ENCODE peak calls at places on chromosomes 5 and 9, in ten cellular contexts. Q is brain microvascular endothelial cell, J is IMR-90, B is AG04450, C is cardiac fibroblast, F is AG04449, V is SK-N-SH, K is upper lobe of right lung, W is fibroblast of lung, X is astrocyte of the cerebellum. E is an unnamed sample.

GRCh38 chr5:177429248-177430045 is 3.0 kb downstream of the GRK6 start:
- DNase-seq in Q (no peak), J (no peak), B (no peak), C (no peak), F (no peak), V (no peak), K (peak), W (no peak), X (no peak), E (no peak)

GRCh38 chr9:120742951-120743416 is 28.7 kb upstream of the MEGF9 start:
- DNase-seq in Q (no peak), J (peak), B (no peak), C (peak), F (no peak), V (peak), K (no peak), W (peak), X (no peak), E (no peak)

GRCh38 chr5:144087576-144087975 is 82.9 kb downstream of the YIPF5 start:
- DNase-seq in Q (no peak), J (no peak), B (no peak), C (no peak), F (no peak), V (no peak), K (no peak), W (no peak), X (no peak), E (no peak)

GRCh38 chr5:32852535-32852934 is 141.4 kb downstream of the NPR3 start:
- DNase-seq in Q (peak), J (peak), B (peak), C (peak), F (peak), V (no peak), K (no peak), W (peak), X (peak), E (peak)

GRCh38 chr5:31413030-31413812 is 118.7 kb downstream of the DROSHA start:
- DNase-seq in Q (no peak), J (no peak), B (no peak), C (no peak), F (no peak), V (no peak), K (no peak), W (no peak), X (no peak), E (no peak)

GRCh38 chr5:176178789-176179188 is 59.4 kb upstream of the SIMC1 start:
- DNase-seq in Q (no peak), J (no peak), B (no peak), C (no peak), F (no peak), V (no peak), K (no peak), W (no peak), X (no peak), E (no peak)

GRCh38 chr5:171845857-171846785 is 60.5 kb downstream of the SMIM23 start:
- DNase-seq in Q (peak), J (peak), B (no peak), C (peak), F (no peak), V (no peak), K (no peak), W (peak), X (no peak), E (no peak)

GRCh38 chr9:70256123-70256551 is 2.6 kb upstream of the SMC5 start:
- DNase-seq in Q (peak), J (peak), B (peak), C (peak), F (no peak), V (no peak), K (no peak), W (peak), X (peak), E (peak)

GRCh38 chr9:115672477-115673316 is 480.9 kb upstream of the PAPPA start:
- DNase-seq in Q (peak), J (peak), B (peak), C (peak), F (peak), V (no peak), K (no peak), W (peak), X (peak), E (peak)

GRCh38 chr9:125240649-125240999 is 519 bp downstream of the HSPA5 start:
- DNase-seq in Q (no peak), J (no peak), B (no peak), C (peak), F (no peak), V (no peak), K (no peak), W (peak), X (no peak), E (no peak)

GRCh38 chr9:126147620-126148522 is 178.8 kb upstream of the MVB12B start:
- DNase-seq in Q (no peak), J (no peak), B (no peak), C (no peak), F (no peak), V (peak), K (peak), W (no peak), X (no peak), E (no peak)

GRCh38 chr5:50302815-50303490 is 138.1 kb downstream of the EMB start:
- DNase-seq in Q (peak), J (peak), B (no peak), C (peak), F (peak), V (no peak), K (no peak), W (peak), X (no peak), E (no peak)

GRCh38 chr9:72586388-72587160 is 65.2 kb downstream of the TMC1 start:
- DNase-seq in Q (peak), J (peak), B (peak), C (peak), F (no peak), V (no peak), K (no peak), W (peak), X (peak), E (no peak)

GRCh38 chr5:179381691-179382090 is 36.4 kb upstream of the ADAMTS2 start:
- DNase-seq in Q (no peak), J (no peak), B (no peak), C (no peak), F (no peak), V (no peak), K (no peak), W (no peak), X (no peak), E (no peak)

GRCh38 chr9:116058421-116058820 is 95.2 kb upstream of the PAPPA start:
- DNase-seq in Q (no peak), J (no peak), B (no peak), C (peak), F (no peak), V (no peak), K (no peak), W (no peak), X (no peak), E (no peak)

GRCh38 chr5:158070855-158071254 is 211.9 kb upstream of the CLINT1 start:
- DNase-seq in Q (no peak), J (no peak), B (no peak), C (no peak), F (no peak), V (no peak), K (no peak), W (no peak), X (no peak), E (no peak)

GRCh38 chr9:37200572-37201005 is 80.2 kb downstream of the ZCCHC7 start:
- DNase-seq in Q (no peak), J (peak), B (no peak), C (peak), F (no peak), V (no peak), K (no peak), W (peak), X (peak), E (peak)

GRCh38 chr5:156000115-156000514 is 326.8 kb upstream of the SGCD start:
- DNase-seq in Q (no peak), J (no peak), B (no peak), C (no peak), F (no peak), V (no peak), K (no peak), W (no peak), X (no peak), E (no peak)

GRCh38 chr5:165405340-165405739 is 1899.9 kb downstream of the MAT2B start:
- DNase-seq in Q (no peak), J (no peak), B (no peak), C (no peak), F (no peak), V (no peak), K (no peak), W (no peak), X (no peak), E (no peak)

GRCh38 chr5:62282951-62283446 is 23.0 kb upstream of the KIF2A start:
- DNase-seq in Q (no peak), J (no peak), B (no peak), C (no peak), F (no peak), V (no peak), K (no peak), W (no peak), X (no peak), E (no peak)

GRCh38 chr5:122118356-122118948 is 10.9 kb upstream of the ZNF474 start:
- DNase-seq in Q (no peak), J (no peak), B (no peak), C (no peak), F (no peak), V (no peak), K (no peak), W (no peak), X (no peak), E (no peak)

GRCh38 chr5:1648806-1649205 is 125.0 kb upstream of the LPCAT1 start:
- DNase-seq in Q (no peak), J (no peak), B (no peak), C (peak), F (no peak), V (no peak), K (no peak), W (peak), X (peak), E (no peak)

GRCh38 chr5:75716715-75717081 is 539 bp downstream of the POC5 start:
- DNase-seq in Q (no peak), J (no peak), B (no peak), C (no peak), F (no peak), V (peak), K (no peak), W (no peak), X (no peak), E (no peak)

GRCh38 chr9:121498487-121499176 is 1.0 kb downstream of the GGTA1 start:
- DNase-seq in Q (no peak), J (peak), B (no peak), C (peak), F (no peak), V (peak), K (peak), W (peak), X (no peak), E (no peak)

GRCh38 chr5:17267099-17267498 is 49.7 kb downstream of the BASP1 start:
- DNase-seq in Q (no peak), J (peak), B (no peak), C (peak), F (no peak), V (no peak), K (no peak), W (no peak), X (no peak), E (no peak)

GRCh38 chr5:132483661-132484385 is 6.8 kb downstream of the IRF1 start:
- DNase-seq in Q (no peak), J (no peak), B (no peak), C (no peak), F (no peak), V (no peak), K (peak), W (no peak), X (no peak), E (no peak)

GRCh38 chr9:6197330-6197729 is 18.3 kb upstream of the IL33 start:
- DNase-seq in Q (peak), J (peak), B (no peak), C (peak), F (no peak), V (no peak), K (no peak), W (no peak), X (no peak), E (no peak)

GRCh38 chr5:150584561-150585335 is 55.7 kb upstream of the SYNPO start:
- DNase-seq in Q (no peak), J (no peak), B (no peak), C (no peak), F (no peak), V (no peak), K (peak), W (no peak), X (no peak), E (no peak)

GRCh38 chr5:158212915-158213314 is 354.0 kb upstream of the CLINT1 start:
- DNase-seq in Q (no peak), J (peak), B (no peak), C (peak), F (no peak), V (no peak), K (no peak), W (no peak), X (no peak), E (no peak)

GRCh38 chr5:102853680-102854079 is 98.6 kb downstream of the PAM start:
- DNase-seq in Q (no peak), J (no peak), B (no peak), C (peak), F (no peak), V (no peak), K (no peak), W (peak), X (no peak), E (no peak)

GRCh38 chr9:92722386-92723298 is 42.0 kb downstream of the BICD2 start:
- DNase-seq in Q (no peak), J (no peak), B (no peak), C (no peak), F (no peak), V (no peak), K (no peak), W (no peak), X (no peak), E (no peak)

GRCh38 chr5:138054863-138055558 is 22.1 kb upstream of the FAM13B start:
- DNase-seq in Q (peak), J (no peak), B (no peak), C (peak), F (no peak), V (no peak), K (no peak), W (peak), X (no peak), E (no peak)
- H3K4me3 ChIP-seq in Q (no peak), J (no peak), B (no peak), C (no peak), F (no peak), V (no peak), K (no peak), W (no peak), X (no peak), E (peak)

GRCh38 chr9:124133752-124134151 is 122.2 kb downstream of the LHX2 start:
- DNase-seq in Q (peak), J (peak), B (no peak), C (peak), F (no peak), V (no peak), K (peak), W (peak), X (no peak), E (no peak)
- TF ChIP-seq CTCF in Q (peak), J (peak), B (peak), C (peak), F (peak), V (no peak), K (peak), W (no peak), X (peak), E (peak)

DNA sequence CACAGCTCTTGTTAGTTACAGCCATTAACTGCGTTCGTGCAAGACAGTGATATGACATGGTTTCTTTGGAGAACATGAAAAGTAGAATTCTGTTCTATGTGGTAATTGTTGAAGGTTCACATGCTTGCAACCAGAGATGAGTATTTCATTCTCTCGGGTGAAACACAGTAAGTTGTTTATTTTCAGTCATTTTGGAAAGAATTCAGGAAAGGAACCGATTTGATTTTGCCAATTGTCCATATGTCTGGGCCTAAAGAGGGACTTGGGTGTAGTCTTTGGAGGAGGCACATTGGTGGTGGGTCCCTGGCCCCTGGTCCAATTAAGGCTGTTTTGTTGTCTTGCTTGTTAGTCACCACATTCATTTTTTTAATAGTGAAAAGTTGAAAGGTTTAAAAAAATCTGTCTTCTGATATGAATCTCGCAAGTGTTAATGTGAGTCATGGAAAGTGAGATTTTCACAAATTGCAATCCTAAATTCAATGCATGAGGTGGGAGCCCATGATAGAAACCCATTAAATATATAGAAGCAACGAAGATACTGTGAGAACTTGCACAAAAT is 166.0 kb upstream of the OTULINL start:
- DNase-seq in Q (no peak), J (no peak), B (no peak), C (no peak), F (no peak), V (no peak), K (no peak), W (peak), X (no peak), E (no peak)
- H3K4me3 ChIP-seq in Q (no peak), J (no peak), B (no peak), C (no peak), F (no peak), V (no peak), K (no peak), W (no peak), X (no peak), E (no peak)

GRCh38 chr5:135998889-135999288 is 29.9 kb upstream of the TGFBI start:
- DNase-seq in Q (no peak), J (no peak), B (no peak), C (no peak), F (no peak), V (no peak), K (no peak), W (no peak), X (no peak), E (no peak)

GRCh38 chr5:135999396-136000139 is 29.2 kb upstream of the TGFBI start:
- DNase-seq in Q (peak), J (peak), B (peak), C (peak), F (no peak), V (no peak), K (no peak), W (peak), X (no peak), E (peak)

GRCh38 chr5:135996611-135997010 is 32.2 kb upstream of the TGFBI start:
- DNase-seq in Q (peak), J (peak), B (no peak), C (peak), F (no peak), V (no peak), K (no peak), W (peak), X (no peak), E (no peak)

GRCh38 chr5:135995979-135996378 is 32.8 kb upstream of the TGFBI start:
- DNase-seq in Q (no peak), J (no peak), B (no peak), C (no peak), F (no peak), V (no peak), K (no peak), W (peak), X (no peak), E (no peak)

DNA sequence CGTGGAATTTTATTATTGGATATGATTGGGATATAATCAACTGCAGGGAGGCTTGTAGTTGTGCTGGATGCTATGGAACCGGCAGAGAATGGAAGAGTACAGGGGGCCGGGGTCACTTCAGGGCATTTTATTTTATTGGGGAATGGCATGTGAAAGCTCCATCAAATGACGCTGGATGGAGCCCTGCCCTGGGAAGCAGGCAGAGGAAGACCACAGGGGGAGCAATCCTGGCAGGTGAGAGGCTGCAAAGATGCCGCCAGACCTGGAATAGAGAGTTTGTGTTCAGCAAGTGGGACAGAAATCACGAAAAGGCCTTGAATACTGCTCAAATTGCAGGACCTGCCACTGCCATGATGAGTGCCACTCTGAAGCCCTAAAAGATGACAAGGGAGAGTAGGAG is 30.9 kb upstream of the TGFBI start:
- DNase-seq in Q (no peak), J (no peak), B (no peak), C (no peak), F (no peak), V (no peak), K (no peak), W (no peak), X (no peak), E (no peak)
- TF ChIP-seq CTCF in Q (no peak), J (no peak), B (no peak), C (no peak), F (no peak), V (no peak), K (no peak), W (no peak), X (no peak), E (no peak)

DNA sequence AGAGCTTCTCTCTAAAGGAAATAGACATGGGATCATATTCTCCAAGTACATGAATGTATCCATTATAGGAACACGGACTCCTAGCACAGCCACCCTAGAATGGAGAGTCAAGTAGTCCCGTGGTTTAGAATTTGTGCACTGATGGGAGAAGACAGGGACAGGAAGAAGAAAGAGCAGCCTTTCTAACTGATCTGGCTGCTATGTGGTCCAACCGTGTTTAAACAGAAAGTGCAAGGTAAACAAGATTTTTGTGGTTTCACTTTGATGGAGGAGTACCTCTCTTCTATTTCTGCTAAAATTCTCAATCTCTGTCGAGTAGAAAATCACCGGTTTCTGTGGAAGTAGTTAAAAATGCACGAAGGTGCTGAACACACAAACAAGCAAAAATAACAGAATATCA is 171.3 kb downstream of the ST8SIA4 start:
- DNase-seq in Q (no peak), J (no peak), B (no peak), C (no peak), F (no peak), V (no peak), K (no peak), W (no peak), X (no peak), E (no peak)
- H3K4me3 ChIP-seq in Q (no peak), J (no peak), B (no peak), C (no peak), F (no peak), V (peak), K (no peak), W (no peak), X (no peak), E (no peak)